ENCODE peak calls at places on chromosome 14, in four cellular contexts. One of them, this sample, is unnamed.

GRCh38 chr14:94043111-94043755 is 17.1 kb downstream of the OTUB2 start:
- DNase-seq in transverse colon: no peak
- DNase-seq in endothelial cell of umbilical vein: no peak
- DNase-seq in HFFc6: no peak
- DNase-seq in this sample: no peak

GRCh38 chr14:80260649-80261048 is 49.3 kb upstream of the DIO2 start:
- DNase-seq in endothelial cell of umbilical vein: no peak
- DNase-seq in HFFc6: no peak
- DNase-seq in transverse colon: no peak
- DNase-seq in this sample: no peak

GRCh38 chr14:68512088-68512487 is 280.8 kb downstream of the ZFP36L1 start:
- DNase-seq in transverse colon: no peak
- DNase-seq in HFFc6: no peak
- DNase-seq in endothelial cell of umbilical vein: no peak
- DNase-seq in this sample: no peak

GRCh38 chr14:82889701-82890100 is 1356.0 kb upstream of the SEL1L start:
- DNase-seq in transverse colon: no peak
- DNase-seq in HFFc6: no peak
- DNase-seq in endothelial cell of umbilical vein: no peak
- DNase-seq in this sample: no peak

GRCh38 chr14:93969082-93969828 is 7.1 kb downstream of the ASB2 start:
- DNase-seq in transverse colon: no peak
- DNase-seq in HFFc6: no peak
- DNase-seq in endothelial cell of umbilical vein: no peak
- DNase-seq in this sample: no peak

GRCh38 chr14:105477659-105478623 is 3.3 kb downstream of the CRIP2 start:
- DNase-seq in HFFc6: no peak
- DNase-seq in transverse colon: no peak
- DNase-seq in endothelial cell of umbilical vein: no peak
- DNase-seq in this sample: peak

GRCh38 chr14:75725481-75725880 is 64.4 kb downstream of the TTLL5 start:
- DNase-seq in HFFc6: no peak
- DNase-seq in transverse colon: no peak
- DNase-seq in endothelial cell of umbilical vein: no peak
- DNase-seq in this sample: no peak

GRCh38 chr14:39740454-39740853 is 308.2 kb upstream of the FBXO33 start:
- DNase-seq in endothelial cell of umbilical vein: no peak
- DNase-seq in transverse colon: no peak
- DNase-seq in HFFc6: no peak
- DNase-seq in this sample: no peak

GRCh38 chr14:53741379-53742225 is 215.0 kb downstream of the BMP4 start:
- DNase-seq in transverse colon: no peak
- DNase-seq in HFFc6: no peak
- DNase-seq in endothelial cell of umbilical vein: no peak
- DNase-seq in this sample: no peak

GRCh38 chr14:60245316-60246177 is 3.5 kb upstream of the PPM1A start:
- DNase-seq in endothelial cell of umbilical vein: no peak
- DNase-seq in transverse colon: no peak
- DNase-seq in HFFc6: no peak
- DNase-seq in this sample: no peak

GRCh38 chr14:23119362-23120327 is 590 bp upstream of the CEBPE start:
- DNase-seq in HFFc6: no peak
- DNase-seq in endothelial cell of umbilical vein: no peak
- DNase-seq in transverse colon: no peak
- DNase-seq in this sample: no peak

GRCh38 chr14:79404874-79405273 is 806.4 kb downstream of the DIO2 start:
- DNase-seq in transverse colon: no peak
- DNase-seq in endothelial cell of umbilical vein: no peak
- DNase-seq in HFFc6: no peak
- DNase-seq in this sample: no peak

GRCh38 chr14:35458442-35458841 is 53.9 kb upstream of the NFKBIA start:
- DNase-seq in HFFc6: no peak
- DNase-seq in endothelial cell of umbilical vein: no peak
- DNase-seq in transverse colon: no peak
- DNase-seq in this sample: no peak

GRCh38 chr14:100755649-100756048 is 29.0 kb downstream of the DLK1 start:
- DNase-seq in endothelial cell of umbilical vein: no peak
- DNase-seq in HFFc6: peak
- DNase-seq in transverse colon: no peak
- DNase-seq in this sample: no peak

GRCh38 chr14:21796912-21797311 is 123.3 kb upstream of the OR4E1 start:
- DNase-seq in transverse colon: no peak
- DNase-seq in endothelial cell of umbilical vein: no peak
- DNase-seq in HFFc6: no peak
- DNase-seq in this sample: no peak

This sample was measured in NCI-H526.